ENCODE peak calls at places on chromosomes 2 and 18, in five cellular contexts. Z is omental fat pad; Q is upper lobe of left lung; B is CD8-positive, alpha-beta T cell; R is choroid plexus epithelial cell. M is an unnamed sample.

GRCh38 chr2:161681043-161681442 is 56.8 kb downstream of the SLC4A10 start:
- DNase-seq in Z (no peak), B (no peak), R (peak), Q (no peak), M (no peak)

GRCh38 chr2:7588295-7588694 is 671.1 kb downstream of the RNF144A start:
- DNase-seq in R (no peak), Q (no peak), Z (no peak), B (no peak), M (no peak)

GRCh38 chr2:165407464-165407863 is 62.0 kb upstream of the CSRNP3 start:
- DNase-seq in R (no peak), Z (no peak), Q (no peak), B (no peak), M (no peak)

GRCh38 chr2:238968616-238969394 is 120.9 kb downstream of the TWIST2 start:
- DNase-seq in B (no peak), R (no peak), Q (peak), Z (no peak), M (peak)

GRCh38 chr2:134002391-134002790 is 251.5 kb upstream of the MGAT5 start:
- DNase-seq in Q (no peak), Z (no peak), B (no peak), R (no peak), M (no peak)

GRCh38 chr2:217711236-217711635 is 291.6 kb downstream of the TNS1 start:
- DNase-seq in B (no peak), Z (no peak), R (peak), Q (no peak), M (no peak)

GRCh38 chr2:9972621-9973445 is 21.3 kb downstream of the GRHL1 start:
- DNase-seq in R (peak), B (no peak), Z (no peak), Q (no peak), M (no peak)

GRCh38 chr2:107621186-107621835 is 205.4 kb upstream of the RGPD4 start:
- DNase-seq in Z (no peak), R (no peak), B (no peak), Q (no peak), M (no peak)

GRCh38 chr2:27655155-27655951 is 8.1 kb downstream of the SUPT7L start:
- DNase-seq in Q (no peak), Z (no peak), B (no peak), R (peak), M (no peak)

GRCh38 chr2:97713296-97714083 is at the start of gene ZAP70:
- DNase-seq in Z (no peak), R (no peak), B (peak), Q (peak), M (no peak)

GRCh38 chr2:170928824-170929685 is at the start of gene GORASP2:
- DNase-seq in Q (peak), B (peak), R (peak), Z (peak), M (peak)

GRCh38 chr2:186575302-186575701 is 14.6 kb upstream of the ITGAV start:
- DNase-seq in Q (no peak), R (peak), B (no peak), Z (no peak), M (peak)

GRCh38 chr2:135843671-135844070 is 6.7 kb upstream of the LCT start:
- DNase-seq in B (no peak), Q (no peak), R (no peak), Z (no peak), M (no peak)

GRCh38 chr18:7452331-7452730 is 114.8 kb upstream of the PTPRM start:
- DNase-seq in B (no peak), Q (no peak), R (peak), Z (no peak), M (no peak)

GRCh38 chr2:40155728-40156127 is 296.2 kb downstream of the SLC8A1 start:
- DNase-seq in Q (no peak), Z (no peak), B (no peak), R (peak), M (no peak)

GRCh38 chr2:229734410-229734809 is 20.1 kb upstream of the DNER start:
- DNase-seq in Q (no peak), Z (no peak), R (no peak), B (no peak), M (no peak)

GRCh38 chr2:10278763-10279471 is 23.8 kb upstream of the HPCAL1 start:
- DNase-seq in Q (no peak), R (no peak), Z (no peak), B (no peak), M (no peak)

GRCh38 chr2:22800422-22800821 is 584.6 kb upstream of the KLHL29 start:
- DNase-seq in Z (no peak), B (no peak), Q (no peak), R (no peak), M (no peak)

GRCh38 chr2:112634153-112634873 is 11.4 kb upstream of the SLC20A1 start:
- DNase-seq in B (peak), Z (no peak), Q (no peak), R (no peak), M (no peak)

GRCh38 chr2:120489023-120489422 is 143.1 kb downstream of the INHBB start:
- DNase-seq in Q (no peak), Z (no peak), B (no peak), R (no peak), M (no peak)

GRCh38 chr2:122804494-122804893 is 1049.0 kb downstream of the TSN start:
- DNase-seq in B (no peak), Q (no peak), Z (no peak), R (no peak), M (no peak)

GRCh38 chr18:77658309-77658681 is 408.6 kb downstream of the GALR1 start:
- DNase-seq in B (no peak), Q (no peak), Z (no peak), R (no peak), M (no peak)

GRCh38 chr2:237041231-237041630 is 44.5 kb upstream of the COPS8 start:
- DNase-seq in B (no peak), Z (no peak), R (no peak), Q (no peak), M (no peak)

GRCh38 chr2:106919012-106919411 is 33.0 kb upstream of the ST6GAL2 start:
- DNase-seq in B (no peak), R (no peak), Q (no peak), Z (no peak), M (no peak)

GRCh38 chr2:182761903-182762302 is 45.8 kb downstream of the DNAJC10 start:
- DNase-seq in R (peak), Q (no peak), B (no peak), Z (no peak), M (no peak)

GRCh38 chr2:8378016-8378810 is 303.6 kb upstream of the ID2 start:
- DNase-seq in Z (no peak), R (no peak), Q (no peak), B (no peak), M (no peak)

GRCh38 chr2:120783371-120783791 is 47.7 kb downstream of the GLI2 start:
- DNase-seq in Q (no peak), B (no peak), R (no peak), Z (no peak), M (no peak)

GRCh38 chr2:15334650-15335326 is 226.3 kb downstream of the NBAS start:
- DNase-seq in R (peak), B (no peak), Q (no peak), Z (no peak), M (no peak)

GRCh38 chr18:9737814-9738160 is 29.7 kb downstream of the RAB31 start:
- DNase-seq in R (no peak), Q (peak), B (no peak), Z (no peak), M (no peak)

GRCh38 chr2:74110537-74110936 is 37.2 kb downstream of the BOLA3 start:
- DNase-seq in B (no peak), R (no peak), Z (no peak), Q (no peak), M (peak)

GRCh38 chr2:174643356-174643755 is 45.8 kb upstream of the WIPF1 start:
- DNase-seq in R (no peak), Q (no peak), Z (no peak), B (no peak), M (no peak)

GRCh38 chr2:233350708-233351107 is 3.6 kb upstream of the DGKD start:
- DNase-seq in B (no peak), R (peak), Z (no peak), Q (no peak), M (no peak)

GRCh38 chr18:45667056-45667455 is 51.8 kb downstream of the SLC14A2 start:
- DNase-seq in Z (no peak), B (no peak), R (peak), Q (no peak), M (no peak)

GRCh38 chr2:179447426-179447825 is 182.8 kb upstream of the SESTD1 start:
- DNase-seq in B (no peak), Z (no peak), Q (no peak), R (no peak), M (no peak)

GRCh38 chr2:123993728-123994323 is 31.3 kb upstream of the CNTNAP5 start:
- DNase-seq in Q (no peak), B (no peak), R (peak), Z (no peak), M (no peak)
- TF ChIP-seq CTCF in Q (peak), B (no peak), R (peak), Z (no peak), M (no peak)

DNA sequence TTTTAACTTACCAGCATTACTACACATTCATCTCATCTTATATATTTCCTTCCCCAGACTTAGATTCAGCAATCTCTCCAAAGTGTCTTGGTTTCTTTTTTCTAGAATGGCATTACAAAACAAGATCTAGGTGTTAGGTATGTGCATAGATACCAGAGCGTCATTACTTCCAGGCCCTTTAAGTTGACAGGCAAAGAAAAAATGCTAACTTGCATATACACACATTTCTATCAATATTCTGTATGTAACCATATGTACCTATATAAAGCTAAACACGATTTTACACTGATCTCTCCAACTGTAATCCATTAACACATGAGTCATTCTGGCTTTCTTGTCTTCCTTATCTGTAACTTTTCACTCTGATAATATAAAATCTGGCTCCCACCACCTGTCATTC is 503.8 kb upstream of the NRXN1 start:
- DNase-seq in Q (no peak), R (no peak), Z (no peak), B (no peak), M (no peak)
- TF ChIP-seq CTCF in Q (no peak), R (no peak), Z (no peak), B (no peak), M (no peak)

GRCh38 chr18:64238076-64238475 is 89.2 kb upstream of the LINC00305 start:
- DNase-seq in Z (no peak), B (no peak), Q (no peak), R (no peak), M (no peak)

GRCh38 chr18:64234336-64234735 is 85.4 kb upstream of the LINC00305 start:
- DNase-seq in B (no peak), R (no peak), Q (no peak), Z (no peak), M (no peak)

GRCh38 chr18:64233855-64234254 is 85.0 kb upstream of the LINC00305 start:
- DNase-seq in Q (no peak), R (no peak), B (no peak), Z (no peak), M (no peak)
- TF ChIP-seq CTCF in Q (no peak), R (no peak), B (no peak), Z (no peak), M (no peak)

DNA sequence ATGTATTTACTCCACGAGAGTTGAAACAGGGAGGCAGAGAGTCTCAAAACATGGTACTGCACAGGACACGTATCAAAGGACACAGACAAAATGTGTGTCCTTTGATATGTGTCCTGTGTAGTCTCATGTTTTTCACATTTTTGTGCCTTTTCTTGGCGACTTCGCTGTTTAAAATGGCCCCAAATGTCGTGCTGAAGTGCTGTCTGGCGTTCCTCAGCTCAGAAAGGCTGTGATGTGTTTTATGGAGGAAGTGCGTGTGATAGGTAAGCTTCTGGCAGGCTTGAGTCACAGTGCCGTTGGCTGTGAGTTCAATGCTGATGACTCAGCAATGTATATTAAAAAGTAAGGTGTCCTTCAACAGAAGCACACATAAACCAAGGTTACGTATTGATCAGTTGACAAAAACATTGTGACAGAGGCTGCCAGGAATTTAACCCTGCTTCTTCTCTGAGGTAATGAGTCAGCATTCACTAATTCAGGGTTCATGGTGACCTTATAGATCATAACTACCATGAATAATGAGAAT is 78.2 kb downstream of the DYSF start:
- DNase-seq in Q (no peak), R (peak), B (no peak), Z (no peak), M (no peak)
- TF ChIP-seq CTCF in Q (no peak), R (no peak), B (no peak), Z (no peak), M (no peak)

GRCh38 chr18:62324917-62325805 is at the start of gene TNFRSF11A:
- DNase-seq in B (peak), R (no peak), Z (no peak), Q (peak), M (no peak)
- TF ChIP-seq CTCF in B (peak), R (peak), Z (no peak), Q (peak), M (no peak)

DNA sequence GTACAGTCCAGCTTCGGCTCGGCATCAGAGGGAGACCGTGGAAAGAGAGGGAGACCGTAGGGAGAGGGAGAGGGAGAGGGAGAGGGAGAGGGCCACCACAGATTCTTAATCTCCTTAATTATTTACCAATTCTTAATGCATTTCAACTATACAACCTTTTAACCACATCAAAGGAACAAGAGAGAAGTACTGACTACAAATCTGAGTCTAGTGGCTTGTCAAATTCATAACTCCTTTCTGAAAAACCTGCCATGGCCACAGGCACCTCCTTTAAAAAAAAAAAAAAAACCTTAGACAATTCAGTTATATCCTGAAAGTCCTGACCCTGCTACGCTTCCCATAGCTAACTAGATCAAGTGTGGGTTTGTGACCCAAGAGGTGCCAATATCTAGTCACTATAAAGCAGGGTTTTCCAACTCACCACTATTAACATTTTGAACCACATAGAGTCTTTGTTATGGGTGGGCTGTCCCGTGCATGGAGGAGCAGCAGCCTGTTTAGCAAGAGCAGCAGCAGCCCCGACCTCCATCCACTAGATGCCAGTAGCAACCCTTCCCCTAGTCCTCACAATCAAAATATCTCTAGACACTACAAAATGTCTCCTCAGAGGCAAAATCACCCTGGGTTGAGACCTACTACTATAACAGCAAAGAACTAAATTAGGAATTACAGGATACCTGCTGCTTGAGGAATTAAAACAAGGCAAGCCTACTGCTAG is 6.8 kb downstream of the ESCO1 start:
- DNase-seq in Z (no peak), R (peak), Q (no peak), B (no peak), M (no peak)
- TF ChIP-seq CTCF in Z (no peak), R (peak), Q (no peak), B (no peak), M (no peak)

GRCh38 chr18:41096504-41096903 is 858.5 kb upstream of the PIK3C3 start:
- DNase-seq in Q (no peak), R (peak), Z (no peak), B (no peak), M (no peak)
- TF ChIP-seq CTCF in Q (no peak), R (peak), Z (no peak), B (no peak), M (no peak)

M was measured in lower leg skin.